ENCODE peak calls at places on chromosomes 13 and 19, in four cellular contexts. U, C, N and G are unnamed samples.

GRCh38 chr13:102825921-102826706 is 19.7 kb upstream of the ERCC5 start:
- DNase-seq in U (no peak), C (no peak), N (no peak), G (no peak)

GRCh38 chr13:109096101-109096500 is 466.7 kb downstream of the MYO16 start:
- DNase-seq in U (no peak), C (no peak), N (no peak), G (no peak)

GRCh38 chr19:36169084-36169760 is 17.0 kb upstream of the COX7A1 start:
- DNase-seq in U (no peak), C (peak), N (no peak), G (peak)

GRCh38 chr13:48567521-48568331 is 34.8 kb upstream of the RCBTB2 start:
- DNase-seq in U (peak), C (peak), N (no peak), G (no peak)

GRCh38 chr13:73060251-73061160 is 1.7 kb downstream of the KLF5 start:
- DNase-seq in U (peak), C (no peak), N (no peak), G (peak)

GRCh38 chr13:36432106-36432544 is at the start of gene CCNA1:
- DNase-seq in U (no peak), C (peak), N (no peak), G (peak)

GRCh38 chr13:29165840-29166239 is 345.7 kb downstream of the MTUS2 start:
- DNase-seq in U (no peak), C (no peak), N (no peak), G (no peak)

GRCh38 chr19:10780368-10780767 is 55.6 kb downstream of the TMED1 start:
- DNase-seq in U (no peak), C (no peak), N (peak), G (peak)

GRCh38 chr19:55156202-55157063 is 1.1 kb downstream of the TNNI3 start:
- DNase-seq in U (no peak), C (peak), N (no peak), G (peak)

GRCh38 chr19:44512326-44513298 is 12.3 kb upstream of the ZNF180 start:
- DNase-seq in U (no peak), C (no peak), N (no peak), G (no peak)

GRCh38 chr19:32404939-32405430 is 585 bp upstream of the DPY19L3 start:
- DNase-seq in U (peak), C (peak), N (peak), G (peak)

GRCh38 chr19:32404213-32404938 is 1.2 kb upstream of the DPY19L3 start:
- DNase-seq in U (no peak), C (no peak), N (no peak), G (no peak)

GRCh38 chr19:32405431-32406160 is at the start of gene DPY19L3:
- DNase-seq in U (peak), C (peak), N (peak), G (peak)

GRCh38 chr19:32406161-32407003 is 812 bp downstream of the DPY19L3 start:
- DNase-seq in U (no peak), C (no peak), N (no peak), G (no peak)

DNA sequence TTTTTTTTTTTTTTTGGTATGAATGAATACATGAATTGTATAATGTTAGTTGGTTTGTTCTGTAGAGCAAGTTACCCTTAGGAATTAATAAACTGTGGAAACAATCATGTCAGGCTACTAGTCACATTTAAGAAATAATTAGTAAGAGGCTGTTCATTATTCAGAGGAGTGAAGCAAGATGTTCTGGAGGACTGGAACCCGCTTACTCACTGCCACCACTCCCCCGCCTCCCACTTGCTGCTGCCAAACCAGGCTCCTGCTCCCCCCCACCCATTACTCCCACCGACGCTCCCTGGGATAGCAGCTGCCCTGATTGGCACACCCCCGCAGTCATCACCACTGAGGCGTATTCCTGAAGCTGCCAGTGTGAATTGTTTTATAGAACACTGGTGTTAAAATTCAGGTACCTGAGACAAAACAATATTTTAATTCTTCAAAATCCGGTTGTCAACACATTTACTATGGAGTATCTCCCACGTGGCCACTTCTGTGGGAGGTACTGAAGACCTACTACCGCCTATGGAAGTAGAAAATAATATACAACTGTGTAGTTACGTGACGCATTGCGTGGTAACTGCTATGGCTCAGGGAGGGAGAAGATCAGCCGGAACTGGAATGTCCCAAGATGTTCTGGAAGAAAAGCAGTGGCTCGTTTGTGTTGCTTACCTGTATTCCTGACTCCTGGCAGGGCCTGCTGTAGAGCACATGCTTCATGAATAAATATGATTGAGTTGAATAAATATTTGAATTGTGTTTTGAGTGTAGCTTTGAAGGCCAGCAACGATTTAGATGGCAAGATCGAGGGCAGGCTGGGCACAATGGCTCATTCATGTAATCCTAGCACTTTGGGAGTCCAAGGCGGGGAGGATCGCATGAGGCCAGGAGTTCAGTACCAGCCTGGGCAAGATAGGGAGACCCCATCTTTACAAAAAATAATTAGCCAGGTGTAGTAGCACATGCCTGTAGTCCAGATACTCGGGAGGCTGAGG is 1.7 kb downstream of the DPY19L3 start:
- DNase-seq in U (peak), C (peak), N (peak), G (peak)
- H3K4me3 ChIP-seq in U (no peak), C (no peak), N (no peak), G (no peak)

GRCh38 chr19:19777692-19778091 is 43.9 kb downstream of the ZNF506 start:
- DNase-seq in U (no peak), C (no peak), N (no peak), G (no peak)

GRCh38 chr19:19776206-19777008 is 43.5 kb upstream of the ZNF14 start:
- DNase-seq in U (peak), C (peak), N (peak), G (peak)

GRCh38 chr19:19778666-19779065 is 42.9 kb downstream of the ZNF506 start:
- DNase-seq in U (no peak), C (no peak), N (no peak), G (no peak)

GRCh38 chr19:19775891-19776205 is 42.9 kb upstream of the ZNF14 start:
- DNase-seq in U (no peak), C (no peak), N (no peak), G (peak)

DNA sequence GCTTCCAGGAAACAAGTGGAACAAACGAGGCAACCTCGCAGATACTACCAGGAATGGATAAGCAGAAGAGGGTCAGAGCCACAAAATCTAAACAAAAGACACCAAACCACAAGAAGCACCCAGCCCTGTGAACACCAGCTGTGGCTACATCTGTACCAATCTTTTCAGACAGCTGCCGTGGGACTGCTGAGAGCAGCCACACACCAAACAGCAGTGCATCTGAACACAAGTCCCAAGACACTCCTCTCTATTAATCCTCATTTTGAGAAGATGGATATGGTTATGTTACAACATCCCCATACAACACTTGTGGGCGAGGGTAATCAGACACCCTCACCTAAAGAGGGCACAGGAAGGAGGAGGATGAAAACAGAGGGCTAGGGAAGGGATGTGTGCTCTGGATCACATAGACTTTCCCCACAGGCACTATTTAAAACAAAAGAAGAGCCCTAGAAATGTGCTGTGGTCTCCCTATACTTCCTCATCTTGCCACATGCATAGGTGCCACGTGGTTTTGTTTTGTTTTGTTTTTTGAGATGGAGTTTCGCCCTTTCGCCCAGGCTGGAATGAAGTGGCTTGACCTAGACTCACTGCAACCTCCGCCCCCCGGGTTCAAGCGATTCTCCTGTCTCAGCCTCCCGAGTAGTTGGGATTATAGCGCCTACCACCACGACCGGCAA is 41.6 kb upstream of the ZNF14 start:
- DNase-seq in U (no peak), C (no peak), N (no peak), G (no peak)
- TF ChIP-seq POLR2A in U (no peak), C (no peak), N (no peak), G (no peak)

GRCh38 chr19:7888145-7888825 is at the start of gene LRRC8E:
- DNase-seq in U (no peak), C (peak), N (no peak), G (peak)

GRCh38 chr19:7885818-7886217 is 2.5 kb upstream of the LRRC8E start:
- DNase-seq in U (no peak), C (no peak), N (no peak), G (no peak)

GRCh38 chr19:7887408-7888144 is 734 bp upstream of the LRRC8E start:
- DNase-seq in U (no peak), C (no peak), N (no peak), G (no peak)

GRCh38 chr19:7883796-7884570 is 4.3 kb upstream of the LRRC8E start:
- DNase-seq in U (no peak), C (no peak), N (no peak), G (no peak)

DNA sequence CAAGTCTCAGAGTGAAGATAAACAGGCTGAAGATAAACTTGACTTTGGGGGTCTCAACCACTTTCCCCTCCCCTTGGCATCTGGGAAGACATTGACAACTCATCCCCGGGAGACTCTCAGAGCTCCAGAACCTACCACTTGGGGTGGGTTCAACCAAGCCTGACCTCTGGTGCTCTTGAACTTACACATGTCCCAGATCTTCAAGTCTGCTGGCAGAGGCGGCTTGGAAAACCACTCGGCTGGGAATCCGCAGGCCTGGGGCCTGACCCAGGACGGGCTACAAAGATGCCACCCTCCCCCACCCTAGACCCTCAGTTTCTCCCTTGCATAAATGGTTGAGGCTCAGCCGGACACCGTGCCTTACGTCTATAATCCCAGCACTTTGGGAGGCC is 512 bp downstream of the LRRC8E start:
- DNase-seq in U (no peak), C (no peak), N (no peak), G (no peak)
- H3K4me3 ChIP-seq in U (no peak), C (peak), N (peak), G (peak)

DNA sequence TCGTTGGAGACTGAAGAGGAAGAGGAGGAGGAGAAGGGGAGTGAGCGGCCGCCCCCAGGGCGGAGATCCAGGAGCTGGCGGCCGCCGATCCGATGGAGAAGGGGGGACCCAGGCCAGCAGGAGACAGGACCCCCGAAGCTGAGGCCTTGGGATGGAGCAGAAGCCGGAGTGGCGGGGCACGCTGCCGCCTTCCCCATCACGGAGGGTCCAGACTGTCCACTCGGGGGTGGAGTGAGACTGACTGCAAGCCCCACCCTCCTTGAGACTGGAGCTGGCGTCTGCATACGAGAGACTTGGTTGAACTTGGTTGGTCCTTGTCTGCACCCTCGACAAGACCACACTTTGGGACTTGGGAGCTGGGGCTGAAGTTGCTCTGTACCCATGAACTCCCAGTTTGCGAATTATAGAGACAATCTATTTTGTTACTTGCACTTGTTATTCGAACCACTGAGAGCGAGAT is 1.8 kb downstream of the GADD45B start:
- DNase-seq in U (peak), C (no peak), N (peak), G (no peak)
- TF ChIP-seq POLR2A in U (peak), C (no peak), N (no peak), G (no peak)